ENCODE peak calls at places on chromosomes 12 and 14, in six cellular contexts. V is spleen, N is stomach, Y is H1, F is transverse colon, M is HepG2. A is an unnamed sample.

GRCh38 chr14:61177279-61178225 is 103.6 kb downstream of the TMEM30B start:
- DNase-seq in Y (no peak), V (no peak), N (no peak), F (no peak), M (no peak), A (no peak)

GRCh38 chr14:100069161-100069800 is 4.1 kb downstream of the EVL start:
- DNase-seq in F (no peak), N (no peak), V (no peak), M (no peak), Y (no peak), A (no peak)

GRCh38 chr12:65878540-65878939 is 54.3 kb downstream of the HMGA2 start:
- DNase-seq in F (no peak), Y (no peak), N (no peak), V (no peak), M (no peak), A (no peak)

GRCh38 chr14:81137316-81137715 is 83.4 kb downstream of the GTF2A1 start:
- DNase-seq in F (no peak), V (no peak), N (no peak), Y (no peak), M (no peak), A (no peak)

GRCh38 chr12:93261505-93262094 is 116.1 kb upstream of the NUDT4 start:
- DNase-seq in M (no peak), N (no peak), Y (no peak), V (no peak), F (no peak), A (no peak)

GRCh38 chr12:25053021-25053271 is 104.0 kb upstream of the BCAT1 start:
- DNase-seq in Y (no peak), V (no peak), M (no peak), N (no peak), F (no peak), A (no peak)

GRCh38 chr12:31732926-31733548 is 4.2 kb upstream of the AMN1 start:
- DNase-seq in Y (no peak), M (peak), V (no peak), N (no peak), F (no peak), A (no peak)

GRCh38 chr14:61145258-61145902 is 135.8 kb downstream of the TMEM30B start:
- DNase-seq in F (no peak), Y (no peak), N (no peak), M (no peak), V (no peak), A (no peak)

GRCh38 chr12:54162741-54163140 is 26.0 kb downstream of the SMUG1 start:
- DNase-seq in F (no peak), Y (no peak), V (no peak), M (no peak), N (no peak), A (no peak)

GRCh38 chr12:53696285-53696654 is 20.4 kb upstream of the ATP5MC2 start:
- DNase-seq in V (no peak), Y (peak), M (peak), N (peak), F (peak), A (no peak)

GRCh38 chr14:35362911-35363374 is 41.6 kb downstream of the NFKBIA start:
- DNase-seq in Y (no peak), N (no peak), M (no peak), F (no peak), V (no peak), A (peak)

GRCh38 chr12:105262461-105263184 is 26.6 kb upstream of the APPL2 start:
- DNase-seq in M (no peak), V (no peak), N (no peak), F (no peak), Y (no peak), A (no peak)

GRCh38 chr12:39329015-39329414 is 113.9 kb downstream of the KIF21A start:
- DNase-seq in V (no peak), Y (no peak), F (no peak), N (no peak), M (no peak), A (no peak)

GRCh38 chr14:52313903-52314481 is at the start of gene PTGER2:
- DNase-seq in V (peak), N (peak), F (peak), M (no peak), Y (no peak), A (peak)

GRCh38 chr14:92956961-92957360 is 34.0 kb downstream of the CHGA start:
- DNase-seq in Y (no peak), F (no peak), V (no peak), N (no peak), M (no peak), A (no peak)

DNA sequence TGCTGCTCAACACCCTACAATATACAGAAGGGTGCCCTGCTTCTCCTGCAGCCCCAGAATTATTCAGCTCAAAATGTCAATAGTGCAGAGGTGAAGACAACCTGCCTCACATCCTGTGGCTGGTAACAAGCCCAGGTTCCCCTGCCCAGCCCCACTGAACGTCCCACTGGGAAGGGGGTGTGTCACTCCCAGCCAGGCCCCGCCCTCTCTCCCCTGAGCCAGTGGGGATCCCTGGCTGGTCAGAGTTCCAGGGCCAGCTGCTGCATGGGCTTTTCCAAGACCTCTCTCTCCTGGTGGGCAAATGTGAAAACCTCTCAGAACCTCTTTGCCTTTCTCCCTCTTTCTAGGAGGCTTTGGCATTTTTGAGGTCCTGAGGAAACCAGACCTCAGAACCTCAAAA is 13.7 kb upstream of the LHX5 start:
- DNase-seq in M (no peak), V (no peak), F (no peak), Y (no peak), N (no peak), A (no peak)
- TF ChIP-seq POLR2AphosphoS5 in M (no peak), V (no peak), F (no peak), Y (no peak), N (no peak), A (no peak)

GRCh38 chr14:24089890-24090289 is 4.2 kb upstream of the PCK2 start:
- DNase-seq in Y (no peak), M (no peak), N (no peak), F (no peak), V (peak), A (no peak)
- H3K27ac ChIP-seq in Y (no peak), M (no peak), N (no peak), F (no peak), V (no peak), A (no peak)

DNA sequence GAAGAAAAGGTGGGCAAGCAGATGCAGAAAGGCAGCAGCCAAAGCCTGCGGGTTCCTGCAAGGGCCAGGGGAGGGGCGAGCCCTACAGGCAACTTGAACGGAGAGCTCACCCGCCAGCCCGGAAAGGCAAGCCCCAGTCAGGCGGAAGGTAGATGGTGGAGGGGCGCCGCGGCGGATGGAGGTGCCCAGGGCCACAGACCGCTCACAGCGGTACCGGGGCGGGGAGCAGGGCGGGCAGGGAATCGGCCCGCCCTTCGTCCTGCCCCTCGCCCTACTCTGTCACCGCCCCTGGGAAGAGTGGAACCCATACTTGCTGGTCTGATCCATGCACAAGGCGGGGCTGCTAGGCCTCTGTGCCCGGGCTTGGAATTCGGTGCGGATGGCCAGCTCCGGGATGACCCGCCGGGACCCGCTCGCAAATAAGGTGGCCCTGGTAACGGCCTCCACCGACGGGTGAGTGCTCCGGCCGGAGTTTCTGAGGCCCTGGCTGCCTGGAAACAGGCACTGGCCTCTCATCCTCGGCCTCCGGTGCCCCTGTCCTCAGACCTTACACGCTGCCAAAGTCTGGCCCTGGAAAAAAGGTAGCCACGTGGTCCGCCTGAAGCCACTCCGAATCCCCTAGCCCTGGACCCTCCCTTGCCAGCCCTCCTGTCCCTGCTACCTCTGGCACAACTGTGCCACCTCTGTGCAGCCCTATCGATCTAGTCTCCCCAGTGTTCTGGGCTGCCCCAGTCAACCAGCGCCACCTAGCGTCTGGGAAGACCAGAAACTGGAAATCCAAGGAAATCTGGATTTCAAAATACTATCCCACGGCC is at the start of gene DHRS4:
- DNase-seq in N (peak), Y (peak), M (peak), F (peak), V (peak), A (peak)
- TF ChIP-seq POLR2A in N (no peak), Y (no peak), M (peak), F (peak), V (no peak), A (no peak)

GRCh38 chr12:89768586-89769482 is 60.2 kb upstream of the ATP2B1 start:
- DNase-seq in Y (no peak), V (no peak), N (no peak), F (peak), M (peak), A (peak)
- TF ChIP-seq POLR2AphosphoS5 in Y (no peak), V (no peak), N (no peak), F (peak), M (no peak), A (peak)

GRCh38 chr12:110577717-110578521 is 5.2 kb downstream of the PPTC7 start:
- DNase-seq in V (no peak), M (no peak), Y (no peak), F (peak), N (no peak), A (peak)

GRCh38 chr12:110578522-110579238 is 4.4 kb downstream of the PPTC7 start:
- DNase-seq in N (no peak), F (no peak), M (no peak), V (no peak), Y (no peak), A (no peak)

GRCh38 chr12:110576504-110576903 is 6.6 kb downstream of the PPTC7 start:
- DNase-seq in N (no peak), M (no peak), Y (no peak), V (no peak), F (no peak), A (no peak)

GRCh38 chr12:110575326-110575725 is 7.8 kb downstream of the PPTC7 start:
- DNase-seq in N (no peak), F (no peak), M (peak), Y (no peak), V (no peak), A (no peak)

GRCh38 chr12:110574044-110574443 is 9.1 kb downstream of the PPTC7 start:
- DNase-seq in M (no peak), Y (no peak), V (no peak), F (no peak), N (no peak), A (no peak)
- H3K27ac ChIP-seq in M (peak), Y (no peak), V (peak), F (peak), N (no peak), A (no peak)

GRCh38 chr12:8031872-8032241 is 659 bp upstream of the FOXJ2 start:
- DNase-seq in N (no peak), M (no peak), Y (no peak), V (no peak), F (no peak), A (no peak)

GRCh38 chr12:8034802-8035201 is 2.3 kb downstream of the FOXJ2 start:
- DNase-seq in Y (no peak), N (no peak), M (no peak), F (no peak), V (no peak), A (no peak)

GRCh38 chr12:8035440-8036010 is 3.0 kb downstream of the FOXJ2 start:
- DNase-seq in N (no peak), M (no peak), F (no peak), Y (no peak), V (no peak), A (no peak)

GRCh38 chr12:8032242-8033152 is at the start of gene FOXJ2:
- DNase-seq in V (peak), Y (no peak), F (peak), N (peak), M (peak), A (peak)

DNA sequence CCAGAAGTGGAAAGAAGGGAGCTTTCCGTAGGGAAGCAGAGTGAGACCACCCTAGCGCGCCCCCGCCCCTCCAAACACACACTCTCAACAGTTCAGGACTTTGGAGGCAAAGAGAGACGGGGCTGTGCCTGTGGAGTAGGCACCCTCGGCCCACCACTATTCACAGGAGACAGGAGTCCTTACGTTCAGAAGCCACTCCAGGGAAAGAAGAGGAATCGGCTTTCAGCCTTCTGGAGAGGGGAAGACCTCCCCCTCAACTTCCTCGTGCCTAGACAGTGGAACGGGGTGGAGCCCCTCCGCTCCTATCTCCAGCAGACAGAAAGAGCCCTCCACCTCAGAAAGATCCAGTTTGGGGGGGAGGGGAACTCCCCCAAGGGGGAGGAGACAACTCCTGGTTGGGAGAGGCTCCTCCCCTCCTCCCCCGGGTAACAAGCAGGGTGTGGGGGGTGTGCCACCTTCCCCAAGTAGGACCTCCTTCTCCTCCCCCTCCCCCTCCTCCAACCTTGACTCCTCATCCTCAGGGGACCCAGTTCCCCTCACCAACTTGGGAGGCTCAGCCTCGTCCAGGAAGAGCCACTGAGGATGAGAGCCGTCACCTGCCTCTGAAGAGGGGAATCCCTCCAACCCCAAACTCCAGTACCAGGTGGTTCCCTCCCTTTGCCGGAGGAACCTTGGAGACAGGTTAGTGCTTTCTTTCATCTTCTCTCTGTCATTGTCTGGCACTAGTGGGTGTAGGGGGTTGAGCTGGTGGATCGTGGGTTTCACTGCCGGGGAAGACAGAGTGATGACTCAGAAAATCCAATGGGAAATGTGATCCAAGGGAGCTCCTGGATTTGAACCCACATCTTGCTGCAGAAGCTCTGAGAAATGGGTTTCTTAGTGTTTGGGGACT is 883 bp downstream of the FOXJ2 start:
- DNase-seq in M (no peak), N (no peak), F (peak), Y (no peak), V (peak), A (peak)
- TF ChIP-seq POLR2A in M (no peak), N (no peak), F (no peak), Y (no peak), V (no peak), A (no peak)

DNA sequence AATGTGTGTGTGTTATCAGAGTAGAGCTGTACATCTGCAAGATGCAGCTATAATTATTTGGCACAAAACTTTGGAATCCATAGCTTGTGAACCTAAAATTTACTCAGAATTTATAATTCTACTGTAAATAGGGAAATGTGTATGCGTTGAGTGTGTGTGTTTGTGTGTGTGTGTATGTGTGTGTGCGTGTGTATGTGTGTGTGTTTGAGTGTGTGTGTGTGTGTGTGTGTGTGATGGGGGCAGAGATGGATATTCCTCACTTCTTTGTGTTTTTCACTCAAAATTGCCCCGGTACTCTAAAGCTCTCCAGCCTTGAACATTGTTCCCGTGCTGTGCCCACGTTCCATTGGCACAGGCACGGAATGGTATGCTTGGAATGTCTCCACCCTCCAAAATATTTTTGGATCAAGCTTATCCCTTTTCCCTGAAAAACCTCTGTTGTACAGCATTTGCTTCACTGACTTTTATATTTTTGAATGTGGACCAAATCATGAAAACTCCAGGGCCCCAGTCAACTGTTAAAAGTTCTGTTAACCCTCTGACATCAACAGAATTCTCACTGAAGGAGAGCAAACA is 150.3 kb upstream of the BMP4 start:
- DNase-seq in V (no peak), F (no peak), M (peak), N (no peak), Y (no peak), A (no peak)
- TF ChIP-seq POLR2AphosphoS5 in V (no peak), F (no peak), M (no peak), N (no peak), Y (no peak), A (no peak)